ENCODE peak calls at places on chromosomes 16 and 17, in six cellular contexts. One of them, this sample, is unnamed.

GRCh38 chr17:82590881-82591539 is 57.2 kb downstream of the WDR45B start:
- DNase-seq in GM23338: no peak
- DNase-seq in CD4-positive, alpha-beta memory T cell: no peak
- DNase-seq in CD8-positive, alpha-beta memory T cell: no peak
- DNase-seq in ovary: no peak
- DNase-seq in psoas muscle: no peak
- DNase-seq in this sample: no peak

GRCh38 chr17:45910667-45911066 is 16.3 kb downstream of the MAPT start:
- DNase-seq in GM23338: no peak
- DNase-seq in CD4-positive, alpha-beta memory T cell: no peak
- DNase-seq in CD8-positive, alpha-beta memory T cell: no peak
- DNase-seq in ovary: no peak
- DNase-seq in psoas muscle: no peak
- DNase-seq in this sample: no peak

GRCh38 chr16:11316331-11317015 is 28.8 kb upstream of the RMI2 start:
- DNase-seq in GM23338: peak
- DNase-seq in CD4-positive, alpha-beta memory T cell: no peak
- DNase-seq in CD8-positive, alpha-beta memory T cell: no peak
- DNase-seq in ovary: no peak
- DNase-seq in psoas muscle: no peak
- DNase-seq in this sample: no peak

GRCh38 chr16:50940275-50940854 is 198.5 kb downstream of the CYLD start:
- DNase-seq in GM23338: no peak
- DNase-seq in CD4-positive, alpha-beta memory T cell: no peak
- DNase-seq in CD8-positive, alpha-beta memory T cell: no peak
- DNase-seq in ovary: no peak
- DNase-seq in psoas muscle: no peak
- DNase-seq in this sample: no peak

GRCh38 chr16:11595908-11596504 is 9.3 kb upstream of the LITAF start:
- DNase-seq in GM23338: no peak
- DNase-seq in CD4-positive, alpha-beta memory T cell: no peak
- DNase-seq in CD8-positive, alpha-beta memory T cell: no peak
- DNase-seq in ovary: peak
- DNase-seq in psoas muscle: peak
- DNase-seq in this sample: no peak

GRCh38 chr17:58330544-58330996 is 2.0 kb upstream of the TSPOAP1 start:
- DNase-seq in GM23338: no peak
- DNase-seq in CD4-positive, alpha-beta memory T cell: no peak
- DNase-seq in CD8-positive, alpha-beta memory T cell: peak
- DNase-seq in ovary: no peak
- DNase-seq in psoas muscle: no peak
- DNase-seq in this sample: no peak

GRCh38 chr16:31868164-31868563 is 5.4 kb upstream of the ZNF267 start:
- DNase-seq in GM23338: no peak
- DNase-seq in CD4-positive, alpha-beta memory T cell: no peak
- DNase-seq in CD8-positive, alpha-beta memory T cell: no peak
- DNase-seq in ovary: no peak
- DNase-seq in psoas muscle: no peak
- DNase-seq in this sample: no peak

GRCh38 chr16:35741546-35741945 is 2282.1 kb downstream of the TP53TG3F start:
- DNase-seq in GM23338: no peak
- DNase-seq in CD4-positive, alpha-beta memory T cell: no peak
- DNase-seq in CD8-positive, alpha-beta memory T cell: no peak
- DNase-seq in ovary: no peak
- DNase-seq in psoas muscle: no peak
- DNase-seq in this sample: no peak

GRCh38 chr17:38885728-38886642 is 16.1 kb downstream of the LASP1 start:
- DNase-seq in GM23338: peak
- DNase-seq in CD4-positive, alpha-beta memory T cell: no peak
- DNase-seq in CD8-positive, alpha-beta memory T cell: no peak
- DNase-seq in ovary: no peak
- DNase-seq in psoas muscle: no peak
- DNase-seq in this sample: no peak

GRCh38 chr16:63324306-63324705 is 1288.1 kb upstream of the CDH8 start:
- DNase-seq in GM23338: no peak
- DNase-seq in CD4-positive, alpha-beta memory T cell: no peak
- DNase-seq in CD8-positive, alpha-beta memory T cell: no peak
- DNase-seq in ovary: no peak
- DNase-seq in psoas muscle: no peak
- DNase-seq in this sample: no peak

GRCh38 chr17:29595943-29596774 is 3.2 kb downstream of the ANKRD13B start:
- DNase-seq in GM23338: no peak
- DNase-seq in CD4-positive, alpha-beta memory T cell: no peak
- DNase-seq in CD8-positive, alpha-beta memory T cell: no peak
- DNase-seq in ovary: no peak
- DNase-seq in psoas muscle: no peak
- DNase-seq in this sample: no peak

GRCh38 chr17:75011788-75012319 is 616 bp upstream of the MRPL58 start:
- DNase-seq in GM23338: peak
- DNase-seq in CD4-positive, alpha-beta memory T cell: peak
- DNase-seq in CD8-positive, alpha-beta memory T cell: no peak
- DNase-seq in ovary: peak
- DNase-seq in psoas muscle: peak
- DNase-seq in this sample: no peak

GRCh38 chr17:40718904-40719303 is 15.4 kb upstream of the KRT24 start:
- DNase-seq in GM23338: no peak
- DNase-seq in CD4-positive, alpha-beta memory T cell: no peak
- DNase-seq in CD8-positive, alpha-beta memory T cell: no peak
- DNase-seq in ovary: no peak
- DNase-seq in psoas muscle: no peak
- DNase-seq in this sample: no peak

GRCh38 chr17:42347606-42348005 is 40.6 kb downstream of the STAT3 start:
- DNase-seq in GM23338: no peak
- DNase-seq in CD4-positive, alpha-beta memory T cell: no peak
- DNase-seq in CD8-positive, alpha-beta memory T cell: no peak
- DNase-seq in ovary: no peak
- DNase-seq in psoas muscle: no peak
- DNase-seq in this sample: no peak

GRCh38 chr17:79168486-79169055 is 93.9 kb downstream of the ENGASE start:
- DNase-seq in GM23338: no peak
- DNase-seq in CD4-positive, alpha-beta memory T cell: no peak
- DNase-seq in CD8-positive, alpha-beta memory T cell: no peak
- DNase-seq in ovary: no peak
- DNase-seq in psoas muscle: no peak
- DNase-seq in this sample: no peak
- H3K27ac ChIP-seq in GM23338: no peak
- H3K27ac ChIP-seq in CD4-positive, alpha-beta memory T cell: no peak
- H3K27ac ChIP-seq in CD8-positive, alpha-beta memory T cell: no peak
- H3K27ac ChIP-seq in ovary: no peak
- H3K27ac ChIP-seq in psoas muscle: no peak
- H3K27ac ChIP-seq in this sample: no peak

GRCh38 chr16:82085380-82085779 is 50.3 kb downstream of the HSD17B2 start:
- DNase-seq in GM23338: no peak
- DNase-seq in CD4-positive, alpha-beta memory T cell: no peak
- DNase-seq in CD8-positive, alpha-beta memory T cell: no peak
- DNase-seq in ovary: no peak
- DNase-seq in psoas muscle: no peak
- DNase-seq in this sample: no peak
- H3K27ac ChIP-seq in GM23338: no peak
- H3K27ac ChIP-seq in CD4-positive, alpha-beta memory T cell: no peak
- H3K27ac ChIP-seq in CD8-positive, alpha-beta memory T cell: no peak
- H3K27ac ChIP-seq in ovary: no peak
- H3K27ac ChIP-seq in psoas muscle: no peak
- H3K27ac ChIP-seq in this sample: no peak

GRCh38 chr16:89445166-89445565 is 45.2 kb downstream of the ANKRD11 start:
- DNase-seq in GM23338: no peak
- DNase-seq in CD4-positive, alpha-beta memory T cell: no peak
- DNase-seq in CD8-positive, alpha-beta memory T cell: no peak
- DNase-seq in ovary: no peak
- DNase-seq in psoas muscle: no peak
- DNase-seq in this sample: no peak

GRCh38 chr16:89443727-89444084 is 46.7 kb downstream of the ANKRD11 start:
- DNase-seq in GM23338: no peak
- DNase-seq in CD4-positive, alpha-beta memory T cell: no peak
- DNase-seq in CD8-positive, alpha-beta memory T cell: no peak
- DNase-seq in ovary: no peak
- DNase-seq in psoas muscle: no peak
- DNase-seq in this sample: no peak

GRCh38 chr16:89442588-89442987 is 47.8 kb downstream of the ANKRD11 start:
- DNase-seq in GM23338: no peak
- DNase-seq in CD4-positive, alpha-beta memory T cell: no peak
- DNase-seq in CD8-positive, alpha-beta memory T cell: no peak
- DNase-seq in ovary: no peak
- DNase-seq in psoas muscle: no peak
- DNase-seq in this sample: no peak

GRCh38 chr16:89442990-89443726 is 47.2 kb downstream of the ANKRD11 start:
- DNase-seq in GM23338: no peak
- DNase-seq in CD4-positive, alpha-beta memory T cell: no peak
- DNase-seq in CD8-positive, alpha-beta memory T cell: no peak
- DNase-seq in ovary: peak
- DNase-seq in psoas muscle: peak
- DNase-seq in this sample: no peak

DNA sequence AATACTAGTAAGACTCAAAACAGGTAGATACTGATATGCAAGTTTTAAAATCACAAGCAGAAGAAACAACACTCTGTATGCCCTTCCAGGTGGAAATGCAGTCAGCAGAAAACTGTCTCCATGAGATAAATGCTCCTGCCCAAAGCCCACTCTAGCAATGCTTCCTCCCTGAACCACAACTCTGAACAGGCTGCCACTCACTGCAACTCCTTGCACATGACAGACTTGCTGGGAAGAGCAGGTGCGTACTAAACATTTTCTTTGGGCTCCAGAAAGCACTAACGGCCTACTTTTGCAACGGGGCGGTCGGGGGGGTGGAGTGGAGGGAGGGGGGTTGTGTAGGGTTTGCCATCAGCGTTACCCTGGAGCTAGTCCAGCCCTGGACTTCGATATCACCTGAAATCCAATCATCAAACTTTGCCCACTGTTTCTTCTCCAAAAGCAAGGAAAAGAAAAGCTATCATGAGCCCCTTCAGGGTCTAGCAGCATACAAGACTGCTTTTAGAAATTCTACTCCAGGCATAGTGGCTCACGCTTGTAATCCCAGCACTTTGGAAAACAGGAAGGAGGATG is 46.1 kb downstream of the ANKRD11 start:
- DNase-seq in GM23338: no peak
- DNase-seq in CD4-positive, alpha-beta memory T cell: no peak
- DNase-seq in CD8-positive, alpha-beta memory T cell: no peak
- DNase-seq in ovary: no peak
- DNase-seq in psoas muscle: no peak
- DNase-seq in this sample: no peak
- H3K27ac ChIP-seq in GM23338: peak
- H3K27ac ChIP-seq in CD4-positive, alpha-beta memory T cell: no peak
- H3K27ac ChIP-seq in CD8-positive, alpha-beta memory T cell: no peak
- H3K27ac ChIP-seq in ovary: no peak
- H3K27ac ChIP-seq in psoas muscle: peak
- H3K27ac ChIP-seq in this sample: peak

GRCh38 chr16:68743664-68744063 is 6.6 kb downstream of the CDH1 start:
- DNase-seq in GM23338: peak
- DNase-seq in CD4-positive, alpha-beta memory T cell: no peak
- DNase-seq in CD8-positive, alpha-beta memory T cell: no peak
- DNase-seq in ovary: no peak
- DNase-seq in psoas muscle: no peak
- DNase-seq in this sample: no peak

GRCh38 chr16:68740628-68741346 is 3.7 kb downstream of the CDH1 start:
- DNase-seq in GM23338: no peak
- DNase-seq in CD4-positive, alpha-beta memory T cell: no peak
- DNase-seq in CD8-positive, alpha-beta memory T cell: no peak
- DNase-seq in ovary: no peak
- DNase-seq in psoas muscle: no peak
- DNase-seq in this sample: no peak

GRCh38 chr16:68746951-68747350 is 9.9 kb downstream of the CDH1 start:
- DNase-seq in GM23338: no peak
- DNase-seq in CD4-positive, alpha-beta memory T cell: no peak
- DNase-seq in CD8-positive, alpha-beta memory T cell: no peak
- DNase-seq in ovary: no peak
- DNase-seq in psoas muscle: no peak
- DNase-seq in this sample: no peak

GRCh38 chr16:68749424-68749823 is 12.3 kb downstream of the CDH1 start:
- DNase-seq in GM23338: peak
- DNase-seq in CD4-positive, alpha-beta memory T cell: no peak
- DNase-seq in CD8-positive, alpha-beta memory T cell: no peak
- DNase-seq in ovary: no peak
- DNase-seq in psoas muscle: no peak
- DNase-seq in this sample: no peak

GRCh38 chr16:68744744-68745280 is 7.7 kb downstream of the CDH1 start:
- DNase-seq in GM23338: peak
- DNase-seq in CD4-positive, alpha-beta memory T cell: no peak
- DNase-seq in CD8-positive, alpha-beta memory T cell: no peak
- DNase-seq in ovary: no peak
- DNase-seq in psoas muscle: no peak
- DNase-seq in this sample: no peak
- H3K27ac ChIP-seq in GM23338: peak
- H3K27ac ChIP-seq in CD4-positive, alpha-beta memory T cell: no peak
- H3K27ac ChIP-seq in CD8-positive, alpha-beta memory T cell: no peak
- H3K27ac ChIP-seq in ovary: no peak
- H3K27ac ChIP-seq in psoas muscle: no peak
- H3K27ac ChIP-seq in this sample: peak

DNA sequence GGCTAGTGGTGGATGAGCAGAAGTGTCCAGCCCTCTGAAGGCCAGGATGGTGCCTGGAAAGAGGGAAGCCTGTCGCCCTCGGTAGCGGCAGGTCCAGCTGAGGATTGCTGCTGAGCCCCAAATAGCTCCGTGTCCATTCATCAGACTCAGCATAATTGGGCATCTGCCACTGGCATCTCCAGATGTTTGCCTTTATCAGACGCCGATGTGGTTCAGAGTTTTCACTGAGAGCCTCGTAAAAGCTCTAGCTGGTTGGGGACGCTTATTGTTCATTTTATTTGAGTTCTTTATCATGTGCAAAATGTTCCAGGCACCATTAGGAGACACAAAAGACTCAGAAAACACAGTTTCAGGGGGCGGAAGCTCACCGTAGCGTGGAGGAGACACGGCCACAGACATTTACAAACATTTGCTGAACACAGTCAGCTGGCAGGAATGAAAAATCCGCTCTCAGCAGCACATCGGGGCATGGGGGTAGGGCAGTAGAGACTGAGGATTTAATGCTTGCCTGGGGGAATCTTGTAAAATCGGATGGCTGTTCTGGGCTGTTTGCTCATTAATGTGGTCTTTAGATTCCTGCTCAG is 41.8 kb downstream of the SMPD3 start:
- DNase-seq in GM23338: no peak
- DNase-seq in CD4-positive, alpha-beta memory T cell: no peak
- DNase-seq in CD8-positive, alpha-beta memory T cell: no peak
- DNase-seq in ovary: no peak
- DNase-seq in psoas muscle: no peak
- DNase-seq in this sample: no peak
- H3K27ac ChIP-seq in GM23338: no peak
- H3K27ac ChIP-seq in CD4-positive, alpha-beta memory T cell: no peak
- H3K27ac ChIP-seq in CD8-positive, alpha-beta memory T cell: no peak
- H3K27ac ChIP-seq in ovary: no peak
- H3K27ac ChIP-seq in psoas muscle: no peak
- H3K27ac ChIP-seq in this sample: no peak